ENCODE peak calls at places on chromosome 2, in eight cellular contexts. One of them, this sample, is unnamed.

GRCh38 chr2:199136241-199136640 is 321.5 kb downstream of the SATB2 start:
- DNase-seq in IMR-90: peak; percentile 60
- DNase-seq in tibial nerve: no peak
- DNase-seq in body of pancreas: no peak
- DNase-seq in esophagus squamous epithelium: no peak
- DNase-seq in thyroid gland: no peak
- DNase-seq in HepG2: no peak
- DNase-seq in adrenal gland: no peak
- DNase-seq in this sample: no peak

GRCh38 chr2:170505631-170506270 is 209.4 kb upstream of the SP5 start:
- DNase-seq in IMR-90: no peak
- DNase-seq in tibial nerve: peak; percentile 59
- DNase-seq in body of pancreas: peak; percentile 21
- DNase-seq in esophagus squamous epithelium: no peak
- DNase-seq in thyroid gland: peak; percentile 25
- DNase-seq in HepG2: no peak
- DNase-seq in adrenal gland: no peak
- DNase-seq in this sample: no peak

GRCh38 chr2:200585730-200586643 is at the start of gene AOX1:
- DNase-seq in IMR-90: peak; percentile 45
- DNase-seq in tibial nerve: peak; percentile 59
- DNase-seq in body of pancreas: peak; percentile 79
- DNase-seq in esophagus squamous epithelium: no peak
- DNase-seq in thyroid gland: peak; percentile 57
- DNase-seq in HepG2: peak; percentile 70
- DNase-seq in adrenal gland: peak; percentile 90
- DNase-seq in this sample: no peak

GRCh38 chr2:36960005-36960675 is 6.2 kb downstream of the STRN start:
- DNase-seq in IMR-90: no peak
- DNase-seq in tibial nerve: no peak
- DNase-seq in body of pancreas: no peak
- DNase-seq in esophagus squamous epithelium: no peak
- DNase-seq in thyroid gland: no peak
- DNase-seq in HepG2: no peak
- DNase-seq in adrenal gland: no peak
- DNase-seq in this sample: peak; percentile 32

GRCh38 chr2:78304678-78305077 is 720.8 kb upstream of the REG3G start:
- DNase-seq in IMR-90: no peak
- DNase-seq in tibial nerve: no peak
- DNase-seq in body of pancreas: no peak
- DNase-seq in esophagus squamous epithelium: no peak
- DNase-seq in thyroid gland: no peak
- DNase-seq in HepG2: peak; percentile 9
- DNase-seq in adrenal gland: no peak
- DNase-seq in this sample: no peak

GRCh38 chr2:45675130-45675812 is 23.8 kb downstream of the PRKCE start:
- DNase-seq in IMR-90: no peak
- DNase-seq in tibial nerve: no peak
- DNase-seq in body of pancreas: peak; percentile 72
- DNase-seq in esophagus squamous epithelium: no peak
- DNase-seq in thyroid gland: peak; percentile 83
- DNase-seq in HepG2: no peak
- DNase-seq in adrenal gland: peak; percentile 57
- DNase-seq in this sample: no peak

GRCh38 chr2:218607436-218608115 is at the start of gene PLCD4:
- DNase-seq in IMR-90: peak; percentile 80
- DNase-seq in tibial nerve: no peak
- DNase-seq in body of pancreas: no peak
- DNase-seq in esophagus squamous epithelium: no peak
- DNase-seq in thyroid gland: peak; percentile 30
- DNase-seq in HepG2: no peak
- DNase-seq in adrenal gland: peak; percentile 48
- DNase-seq in this sample: no peak

GRCh38 chr2:1661891-1662605 is 82.3 kb downstream of the PXDN start:
- DNase-seq in IMR-90: no peak
- DNase-seq in tibial nerve: no peak
- DNase-seq in body of pancreas: no peak
- DNase-seq in esophagus squamous epithelium: no peak
- DNase-seq in thyroid gland: no peak
- DNase-seq in HepG2: no peak
- DNase-seq in adrenal gland: no peak
- DNase-seq in this sample: no peak

GRCh38 chr2:239370876-239371725 is 29.7 kb downstream of the HDAC4 start:
- DNase-seq in IMR-90: no peak
- DNase-seq in tibial nerve: no peak
- DNase-seq in body of pancreas: no peak
- DNase-seq in esophagus squamous epithelium: no peak
- DNase-seq in thyroid gland: no peak
- DNase-seq in HepG2: no peak
- DNase-seq in adrenal gland: no peak
- DNase-seq in this sample: no peak

GRCh38 chr2:67566292-67566691 is 169.2 kb downstream of the ETAA1 start:
- DNase-seq in IMR-90: no peak
- DNase-seq in tibial nerve: no peak
- DNase-seq in body of pancreas: no peak
- DNase-seq in esophagus squamous epithelium: no peak
- DNase-seq in thyroid gland: no peak
- DNase-seq in HepG2: no peak
- DNase-seq in adrenal gland: no peak
- DNase-seq in this sample: no peak

GRCh38 chr2:8551622-8552074 is 130.2 kb upstream of the ID2 start:
- DNase-seq in IMR-90: no peak
- DNase-seq in tibial nerve: no peak
- DNase-seq in body of pancreas: no peak
- DNase-seq in esophagus squamous epithelium: no peak
- DNase-seq in thyroid gland: peak; percentile 55
- DNase-seq in HepG2: no peak
- DNase-seq in adrenal gland: peak; percentile 14
- DNase-seq in this sample: peak; percentile 30

GRCh38 chr2:5803547-5803946 is 111.4 kb downstream of the SOX11 start:
- DNase-seq in IMR-90: peak; percentile 89
- DNase-seq in tibial nerve: no peak
- DNase-seq in body of pancreas: no peak
- DNase-seq in esophagus squamous epithelium: no peak
- DNase-seq in thyroid gland: no peak
- DNase-seq in HepG2: no peak
- DNase-seq in adrenal gland: no peak
- DNase-seq in this sample: no peak

GRCh38 chr2:28080911-28081310 is 190.4 kb downstream of the BABAM2 start:
- DNase-seq in IMR-90: peak; percentile 52
- DNase-seq in tibial nerve: no peak
- DNase-seq in body of pancreas: no peak
- DNase-seq in esophagus squamous epithelium: no peak
- DNase-seq in thyroid gland: no peak
- DNase-seq in HepG2: no peak
- DNase-seq in adrenal gland: no peak
- DNase-seq in this sample: peak; percentile 37

GRCh38 chr2:126657636-126658315 is 1.8 kb downstream of the GYPC start:
- DNase-seq in IMR-90: peak; percentile 99
- DNase-seq in tibial nerve: peak; percentile 41
- DNase-seq in body of pancreas: peak; percentile 52
- DNase-seq in esophagus squamous epithelium: peak; percentile 34
- DNase-seq in thyroid gland: peak; percentile 41
- DNase-seq in HepG2: no peak
- DNase-seq in adrenal gland: peak; percentile 96
- DNase-seq in this sample: peak; percentile 99

GRCh38 chr2:241692448-241692847 is 5.8 kb upstream of the DTYMK start:
- DNase-seq in IMR-90: peak; percentile 84
- DNase-seq in tibial nerve: no peak
- DNase-seq in body of pancreas: no peak
- DNase-seq in esophagus squamous epithelium: no peak
- DNase-seq in thyroid gland: no peak
- DNase-seq in HepG2: no peak
- DNase-seq in adrenal gland: no peak
- DNase-seq in this sample: no peak

GRCh38 chr2:121400206-121400605 is 115.2 kb upstream of the TFCP2L1 start:
- DNase-seq in IMR-90: peak; percentile 85
- DNase-seq in tibial nerve: no peak
- DNase-seq in body of pancreas: no peak
- DNase-seq in esophagus squamous epithelium: no peak
- DNase-seq in thyroid gland: no peak
- DNase-seq in HepG2: no peak
- DNase-seq in adrenal gland: no peak
- DNase-seq in this sample: no peak

GRCh38 chr2:237258146-237258545 is 155.8 kb downstream of the COL6A3 start:
- DNase-seq in IMR-90: peak; percentile 55
- DNase-seq in tibial nerve: no peak
- DNase-seq in body of pancreas: no peak
- DNase-seq in esophagus squamous epithelium: no peak
- DNase-seq in thyroid gland: no peak
- DNase-seq in HepG2: no peak
- DNase-seq in adrenal gland: no peak
- DNase-seq in this sample: peak; percentile 15

GRCh38 chr2:30303094-30303493 is 71.8 kb downstream of the LBH start:
- DNase-seq in IMR-90: no peak
- DNase-seq in tibial nerve: no peak
- DNase-seq in body of pancreas: no peak
- DNase-seq in esophagus squamous epithelium: no peak
- DNase-seq in thyroid gland: no peak
- DNase-seq in HepG2: no peak
- DNase-seq in adrenal gland: no peak
- DNase-seq in this sample: no peak

GRCh38 chr2:70560452-70560851 is 6.8 kb upstream of the TGFA start:
- DNase-seq in IMR-90: no peak
- DNase-seq in tibial nerve: no peak
- DNase-seq in body of pancreas: no peak
- DNase-seq in esophagus squamous epithelium: no peak
- DNase-seq in thyroid gland: no peak
- DNase-seq in HepG2: no peak
- DNase-seq in adrenal gland: no peak
- DNase-seq in this sample: no peak

GRCh38 chr2:227164745-227165350 is 424 bp downstream of the COL4A3 start:
- DNase-seq in IMR-90: no peak
- DNase-seq in tibial nerve: no peak
- DNase-seq in body of pancreas: peak; percentile 43
- DNase-seq in esophagus squamous epithelium: no peak
- DNase-seq in thyroid gland: peak; percentile 71
- DNase-seq in HepG2: no peak
- DNase-seq in adrenal gland: peak; percentile 71
- DNase-seq in this sample: no peak
- TF ChIP-seq POLR2A in IMR-90: no peak
- TF ChIP-seq POLR2A in tibial nerve: no peak
- TF ChIP-seq POLR2A in body of pancreas: no peak
- TF ChIP-seq POLR2A in esophagus squamous epithelium: no peak
- TF ChIP-seq POLR2A in thyroid gland: no peak
- TF ChIP-seq POLR2A in HepG2: no peak
- TF ChIP-seq POLR2A in adrenal gland: no peak
- TF ChIP-seq POLR2A in this sample: no peak

GRCh38 chr2:230067990-230068657 is 600 bp downstream of the SLC16A14 start:
- DNase-seq in IMR-90: peak; percentile 13
- DNase-seq in tibial nerve: no peak
- DNase-seq in body of pancreas: peak; percentile 41
- DNase-seq in esophagus squamous epithelium: no peak
- DNase-seq in thyroid gland: peak; percentile 65
- DNase-seq in HepG2: no peak
- DNase-seq in adrenal gland: peak; percentile 68
- DNase-seq in this sample: peak; percentile 79
- TF ChIP-seq CTCF in IMR-90: no peak
- TF ChIP-seq CTCF in tibial nerve: peak; percentile 22
- TF ChIP-seq CTCF in body of pancreas: peak; percentile 4
- TF ChIP-seq CTCF in esophagus squamous epithelium: no peak
- TF ChIP-seq CTCF in thyroid gland: no peak
- TF ChIP-seq CTCF in HepG2: peak; percentile 30
- TF ChIP-seq CTCF in adrenal gland: no peak
- TF ChIP-seq CTCF in this sample: peak; percentile 10

GRCh38 chr2:157783180-157783579 is 93.0 kb downstream of the ACVR1 start:
- DNase-seq in IMR-90: no peak
- DNase-seq in tibial nerve: no peak
- DNase-seq in body of pancreas: no peak
- DNase-seq in esophagus squamous epithelium: no peak
- DNase-seq in thyroid gland: no peak
- DNase-seq in HepG2: no peak
- DNase-seq in adrenal gland: no peak
- DNase-seq in this sample: no peak

GRCh38 chr2:157784169-157784822 is 91.8 kb downstream of the ACVR1 start:
- DNase-seq in IMR-90: peak; percentile 21
- DNase-seq in tibial nerve: no peak
- DNase-seq in body of pancreas: peak; percentile 70
- DNase-seq in esophagus squamous epithelium: no peak
- DNase-seq in thyroid gland: peak; percentile 73
- DNase-seq in HepG2: no peak
- DNase-seq in adrenal gland: no peak
- DNase-seq in this sample: no peak

GRCh38 chr2:157785866-157786662 is 90.1 kb downstream of the ACVR1 start:
- DNase-seq in IMR-90: peak; percentile 69
- DNase-seq in tibial nerve: no peak
- DNase-seq in body of pancreas: no peak
- DNase-seq in esophagus squamous epithelium: no peak
- DNase-seq in thyroid gland: no peak
- DNase-seq in HepG2: no peak
- DNase-seq in adrenal gland: no peak
- DNase-seq in this sample: no peak

GRCh38 chr2:157785200-157785599 is 90.9 kb downstream of the ACVR1 start:
- DNase-seq in IMR-90: peak; percentile 48
- DNase-seq in tibial nerve: no peak
- DNase-seq in body of pancreas: no peak
- DNase-seq in esophagus squamous epithelium: no peak
- DNase-seq in thyroid gland: peak; percentile 36
- DNase-seq in HepG2: no peak
- DNase-seq in adrenal gland: no peak
- DNase-seq in this sample: no peak

GRCh38 chr2:157784823-157785175 is 91.3 kb downstream of the ACVR1 start:
- DNase-seq in IMR-90: no peak
- DNase-seq in tibial nerve: no peak
- DNase-seq in body of pancreas: no peak
- DNase-seq in esophagus squamous epithelium: no peak
- DNase-seq in thyroid gland: no peak
- DNase-seq in HepG2: no peak
- DNase-seq in adrenal gland: no peak
- DNase-seq in this sample: no peak
- H3K4me3 ChIP-seq in IMR-90: no peak overlapping the region
- H3K4me3 ChIP-seq in tibial nerve: no peak overlapping the region
- H3K4me3 ChIP-seq in body of pancreas: no peak overlapping the region
- H3K4me3 ChIP-seq in esophagus squamous epithelium: peak overlapping the region; percentile 50
- H3K4me3 ChIP-seq in thyroid gland: no peak overlapping the region
- H3K4me3 ChIP-seq in HepG2: no peak overlapping the region
- H3K4me3 ChIP-seq in adrenal gland: no peak overlapping the region
- H3K4me3 ChIP-seq in this sample: no peak overlapping the region

DNA sequence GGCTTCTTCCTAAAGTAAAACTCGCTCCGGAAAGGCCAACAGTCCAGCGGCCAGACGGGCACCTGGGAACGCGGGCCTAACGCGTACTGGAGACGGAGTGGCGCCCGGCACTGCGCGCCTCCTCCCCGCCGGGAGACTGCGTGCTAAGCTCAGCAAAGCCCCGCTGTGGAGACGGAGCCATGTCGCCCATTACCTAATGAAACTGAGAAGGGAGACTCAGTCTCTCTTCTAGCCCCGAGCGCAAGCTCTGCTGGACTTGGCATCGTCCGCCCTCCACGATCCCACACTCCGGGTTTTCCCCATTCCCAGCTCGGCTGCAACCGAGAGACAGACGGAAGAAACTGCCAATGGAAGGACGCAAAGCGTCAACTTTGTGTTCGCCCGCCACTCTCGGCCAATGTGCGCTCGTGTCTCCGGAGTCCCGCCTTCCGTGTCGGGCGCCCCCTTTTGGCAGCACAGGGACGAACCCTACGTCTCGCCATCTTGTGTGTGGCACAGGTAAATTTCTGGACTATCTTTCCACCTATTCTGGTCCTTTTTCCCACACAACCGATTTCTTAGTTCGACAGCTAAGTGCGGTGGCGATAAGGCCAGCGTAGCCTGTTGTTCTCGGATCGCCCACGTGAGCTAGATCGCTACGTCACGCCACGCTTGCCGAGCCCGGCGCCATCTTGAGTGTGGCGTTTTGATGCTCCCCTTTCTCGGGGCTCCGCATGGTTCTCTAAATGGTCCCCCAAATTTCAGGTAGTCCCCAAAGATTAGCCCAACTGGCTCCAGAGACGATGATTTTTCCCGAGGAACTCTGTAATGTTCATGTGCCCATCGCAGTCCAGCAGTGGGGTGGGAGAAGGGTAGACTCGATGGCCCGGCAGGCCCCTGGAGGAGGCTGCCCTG is 1.3 kb upstream of the PTMA start:
- DNase-seq in IMR-90: peak; percentile 99
- DNase-seq in tibial nerve: peak; percentile 94
- DNase-seq in body of pancreas: peak; percentile 99
- DNase-seq in esophagus squamous epithelium: peak; percentile 76
- DNase-seq in thyroid gland: peak; percentile 98
- DNase-seq in HepG2: peak; percentile 95
- DNase-seq in adrenal gland: peak; percentile 99
- DNase-seq in this sample: peak; percentile 99
- TF ChIP-seq POLR2A in IMR-90: no peak
- TF ChIP-seq POLR2A in tibial nerve: peak; percentile 98
- TF ChIP-seq POLR2A in body of pancreas: peak; percentile 92
- TF ChIP-seq POLR2A in esophagus squamous epithelium: no peak
- TF ChIP-seq POLR2A in thyroid gland: peak; percentile 89
- TF ChIP-seq POLR2A in HepG2: peak; percentile 79
- TF ChIP-seq POLR2A in adrenal gland: peak; percentile 64
- TF ChIP-seq POLR2A in this sample: peak; percentile 52

This sample was measured in NB4.